ENCODE peak calls at places on chromosomes 2 and 18, in eight cellular contexts. Z, C, V, U, A, T, X and F are unnamed samples.

GRCh38 chr2:144377929-144378328 is 142.0 kb downstream of the ZEB2 start:
- DNase-seq in Z (no peak), X (no peak), U (peak), A (no peak), V (no peak), T (no peak), C (no peak), F (no peak)

GRCh38 chr2:39665811-39666488 is at the start of gene TMEM178A:
- DNase-seq in U (no peak), Z (peak), V (no peak), X (no peak), A (no peak), T (no peak), C (no peak), F (no peak)

GRCh38 chr2:70391988-70392387 is 90.1 kb upstream of the FAM136A start:
- DNase-seq in X (no peak), A (no peak), C (no peak), T (no peak), V (no peak), Z (no peak), U (no peak), F (no peak)

GRCh38 chr2:120804446-120804845 is 68.8 kb downstream of the GLI2 start:
- DNase-seq in Z (no peak), T (no peak), V (no peak), X (no peak), A (no peak), U (no peak), C (no peak), F (no peak)

GRCh38 chr2:71419145-71419544 is 34.2 kb upstream of the DYSF start:
- DNase-seq in V (no peak), X (no peak), T (no peak), Z (no peak), A (no peak), C (no peak), U (no peak), F (no peak)

GRCh38 chr2:54386993-54387590 is 69.0 kb upstream of the SPTBN1 start:
- DNase-seq in X (no peak), C (no peak), V (no peak), Z (no peak), T (no peak), A (no peak), U (no peak), F (no peak)

GRCh38 chr2:100107440-100107839 is 35.0 kb downstream of the AFF3 start:
- DNase-seq in A (no peak), U (no peak), C (no peak), V (no peak), T (no peak), X (no peak), Z (no peak), F (no peak)

GRCh38 chr18:64438178-64438577 is 289.3 kb upstream of the LINC00305 start:
- DNase-seq in U (no peak), X (no peak), A (no peak), C (no peak), Z (no peak), V (no peak), T (no peak), F (no peak)

GRCh38 chr2:70887550-70888229 is 48.0 kb upstream of the ATP6V1B1 start:
- DNase-seq in X (no peak), A (no peak), U (no peak), T (no peak), V (peak), C (peak), Z (peak), F (peak)